ENCODE peak calls at places on chromosomes 12 and 14, in nine cellular contexts. B, P, N, H, I, O, U, C and E are unnamed samples.

GRCh38 chr14:90705052-90705392 is 111.2 kb downstream of the TTC7B start:
- DNase-seq in B (no peak), P (no peak), N (no peak), H (no peak), I (no peak), O (no peak), U (no peak), C (no peak), E (no peak)

GRCh38 chr14:28756896-28757570 is 9.6 kb upstream of the FOXG1 start:
- DNase-seq in B (no peak), P (peak), N (peak), H (no peak), I (no peak), O (peak), U (no peak), C (peak), E (peak)

GRCh38 chr12:5514545-5514944 is 82.6 kb downstream of the NTF3 start:
- DNase-seq in B (no peak), P (no peak), N (no peak), H (no peak), I (no peak), O (no peak), U (no peak), C (no peak), E (no peak)

GRCh38 chr12:41264281-41264680 is 76.2 kb downstream of the PDZRN4 start:
- DNase-seq in B (no peak), P (peak), N (peak), H (no peak), I (no peak), O (no peak), U (no peak), C (no peak), E (peak)

GRCh38 chr12:76329163-76329562 is 19.1 kb downstream of the BBS10 start:
- DNase-seq in B (no peak), P (peak), N (peak), H (no peak), I (no peak), O (peak), U (no peak), C (peak), E (no peak)

GRCh38 chr12:48615681-48616080 is 45.8 kb upstream of the LALBA start:
- DNase-seq in B (no peak), P (no peak), N (peak), H (no peak), I (no peak), O (no peak), U (no peak), C (no peak), E (no peak)

GRCh38 chr14:103546651-103547454 is 15.6 kb downstream of the BAG5 start:
- DNase-seq in B (peak), P (peak), N (peak), H (peak), I (peak), O (no peak), U (peak), C (no peak), E (peak)

GRCh38 chr12:9244894-9245293 is 36.7 kb upstream of the PZP start:
- DNase-seq in B (no peak), P (no peak), N (peak), H (no peak), I (no peak), O (no peak), U (no peak), C (no peak), E (peak)

GRCh38 chr12:118237053-118237665 is 101.2 kb downstream of the PEBP1 start:
- DNase-seq in B (no peak), P (no peak), N (no peak), H (no peak), I (peak), O (no peak), U (no peak), C (no peak), E (peak)

GRCh38 chr12:113005759-113006158 is 27.4 kb downstream of the OAS2 start:
- DNase-seq in B (no peak), P (no peak), N (no peak), H (no peak), I (no peak), O (peak), U (no peak), C (no peak), E (no peak)

GRCh38 chr14:21070610-21071224 is 613 bp downstream of the ARHGEF40 start:
- DNase-seq in B (peak), P (peak), N (no peak), H (peak), I (no peak), O (peak), U (no peak), C (peak), E (peak)

GRCh38 chr12:6612247-6612646 is 5.1 kb upstream of the CHD4 start:
- DNase-seq in B (peak), P (no peak), N (no peak), H (no peak), I (no peak), O (no peak), U (no peak), C (no peak), E (no peak)

GRCh38 chr12:6614513-6615177 is 7.5 kb upstream of the CHD4 start:
- DNase-seq in B (no peak), P (peak), N (no peak), H (no peak), I (no peak), O (no peak), U (no peak), C (no peak), E (no peak)

GRCh38 chr12:6612652-6613014 is 5.5 kb upstream of the CHD4 start:
- DNase-seq in B (no peak), P (no peak), N (no peak), H (no peak), I (no peak), O (no peak), U (no peak), C (no peak), E (no peak)

GRCh38 chr12:6613015-6613775 is 6.0 kb upstream of the CHD4 start:
- DNase-seq in B (peak), P (peak), N (peak), H (peak), I (no peak), O (peak), U (peak), C (peak), E (peak)

DNA sequence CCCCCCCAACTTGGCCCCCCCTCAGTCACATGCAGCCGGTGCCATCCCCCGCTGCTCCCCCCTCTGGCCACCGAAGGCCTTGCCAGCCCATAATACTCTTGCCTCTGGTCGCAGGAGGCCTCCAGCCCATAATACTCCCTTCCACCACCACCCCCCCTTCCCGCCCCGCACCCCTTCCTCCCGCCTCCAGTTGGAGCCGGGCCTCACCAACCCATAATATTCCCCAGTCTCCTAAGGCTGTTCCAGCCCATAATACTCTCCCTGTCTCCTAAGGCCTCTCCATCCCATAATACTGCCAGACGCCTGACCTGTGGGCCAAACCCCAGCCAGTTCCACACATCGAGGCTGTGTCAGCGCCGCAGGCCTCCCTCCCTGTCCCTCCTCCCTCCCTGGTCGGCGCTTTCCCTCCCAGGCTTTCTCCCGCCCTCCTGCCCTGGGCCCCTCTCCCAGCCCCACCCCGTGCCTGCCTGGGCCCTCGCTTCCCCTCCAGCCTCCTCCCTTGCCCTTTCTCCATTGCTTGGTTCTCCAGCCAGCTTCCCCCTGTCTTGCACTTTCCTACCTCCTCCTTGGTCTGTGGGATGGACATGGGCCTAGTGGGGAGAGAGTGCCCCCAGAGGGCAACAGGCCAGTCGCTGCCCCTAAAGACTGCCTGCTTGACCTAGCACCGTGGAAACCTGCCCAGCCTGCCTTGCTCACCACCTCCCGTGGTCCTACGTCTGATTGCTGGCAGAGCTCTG is 6.8 kb upstream of the CHD4 start:
- DNase-seq in B (peak), P (peak), N (peak), H (peak), I (peak), O (peak), U (peak), C (peak), E (peak)
- TF ChIP-seq CTCF in B (no peak), P (no peak), N (no peak), H (no peak), I (no peak), O (peak), U (no peak), C (no peak), E (peak)

DNA sequence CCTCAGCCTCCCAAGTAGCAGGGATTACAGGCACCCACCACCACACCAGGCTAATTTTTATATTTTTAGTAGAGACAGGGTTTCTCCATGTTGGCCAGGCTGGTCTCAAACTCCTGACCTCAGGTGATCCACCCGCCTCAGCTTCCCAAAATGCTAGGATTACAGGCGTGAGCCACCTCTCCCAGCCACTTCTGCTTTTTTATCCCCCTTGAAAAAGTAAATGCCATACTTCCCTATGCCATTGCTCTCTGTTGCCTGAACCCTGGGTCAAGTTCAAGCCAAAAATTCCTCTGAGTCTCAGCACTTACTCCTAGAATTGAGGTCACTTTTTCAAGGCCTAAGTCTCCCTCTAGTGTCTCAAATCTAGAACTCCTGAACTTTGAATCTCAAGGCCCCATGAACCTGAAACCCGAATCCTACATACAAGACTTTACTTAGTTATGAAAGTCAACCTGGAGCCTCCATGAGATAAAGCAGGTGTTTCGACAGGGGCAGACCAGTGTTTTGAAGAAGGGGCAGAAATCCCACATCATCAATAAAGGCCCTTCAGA is 1.4 kb upstream of the APOBEC1 start:
- DNase-seq in B (no peak), P (no peak), N (no peak), H (no peak), I (no peak), O (peak), U (no peak), C (no peak), E (no peak)
- TF ChIP-seq CTCF in B (no peak), P (peak), N (no peak), H (no peak), I (peak), O (peak), U (no peak), C (peak), E (peak)

GRCh38 chr12:93060666-93061413 is 131.7 kb upstream of the EEA1 start:
- DNase-seq in B (no peak), P (peak), N (no peak), H (no peak), I (no peak), O (peak), U (no peak), C (peak), E (peak)
- TF ChIP-seq CTCF in B (no peak), P (no peak), N (no peak), H (no peak), I (no peak), O (peak), U (no peak), C (no peak), E (no peak)

GRCh38 chr14:49888293-49888692 is 4.6 kb upstream of the ARF6 start:
- DNase-seq in B (no peak), P (no peak), N (no peak), H (no peak), I (no peak), O (no peak), U (no peak), C (no peak), E (no peak)

GRCh38 chr14:49893309-49894213 is 679 bp downstream of the ARF6 start:
- DNase-seq in B (peak), P (no peak), N (no peak), H (peak), I (peak), O (peak), U (peak), C (peak), E (peak)

GRCh38 chr14:49895480-49895879 is 2.6 kb downstream of the ARF6 start:
- DNase-seq in B (no peak), P (no peak), N (peak), H (no peak), I (no peak), O (no peak), U (no peak), C (no peak), E (no peak)

GRCh38 chr14:49892636-49893308 is at the start of gene ARF6:
- DNase-seq in B (peak), P (peak), N (peak), H (peak), I (peak), O (peak), U (peak), C (peak), E (peak)

GRCh38 chr14:49892301-49892635 is 614 bp upstream of the ARF6 start:
- DNase-seq in B (peak), P (peak), N (peak), H (no peak), I (peak), O (peak), U (no peak), C (peak), E (peak)
- TF ChIP-seq CTCF in B (no peak), P (no peak), N (no peak), H (no peak), I (no peak), O (no peak), U (no peak), C (no peak), E (no peak)

GRCh38 chr12:4086481-4086880 is 187.1 kb upstream of the CCND2 start:
- DNase-seq in B (no peak), P (no peak), N (no peak), H (no peak), I (no peak), O (no peak), U (no peak), C (no peak), E (peak)
- TF ChIP-seq CTCF in B (no peak), P (no peak), N (no peak), H (no peak), I (no peak), O (no peak), U (no peak), C (no peak), E (no peak)

GRCh38 chr12:128543493-128543892 is 276.5 kb downstream of the TMEM132C start:
- DNase-seq in B (no peak), P (no peak), N (no peak), H (no peak), I (no peak), O (no peak), U (no peak), C (no peak), E (no peak)
- TF ChIP-seq CTCF in B (no peak), P (no peak), N (no peak), H (no peak), I (no peak), O (no peak), U (no peak), C (no peak), E (no peak)

GRCh38 chr12:101746661-101747060 is 7.4 kb upstream of the SYCP3 start:
- DNase-seq in B (no peak), P (no peak), N (no peak), H (no peak), I (no peak), O (peak), U (no peak), C (no peak), E (no peak)

GRCh38 chr12:101740980-101741379 is 1.7 kb upstream of the SYCP3 start:
- DNase-seq in B (no peak), P (no peak), N (no peak), H (no peak), I (no peak), O (no peak), U (no peak), C (no peak), E (no peak)

GRCh38 chr12:101745481-101745880 is 6.2 kb upstream of the SYCP3 start:
- DNase-seq in B (no peak), P (no peak), N (peak), H (no peak), I (no peak), O (no peak), U (no peak), C (no peak), E (no peak)

GRCh38 chr12:101743242-101743641 is 4.0 kb upstream of the SYCP3 start:
- DNase-seq in B (peak), P (no peak), N (no peak), H (no peak), I (no peak), O (peak), U (no peak), C (no peak), E (no peak)

GRCh38 chr12:101743724-101744472 is 4.6 kb upstream of the SYCP3 start:
- DNase-seq in B (peak), P (no peak), N (no peak), H (peak), I (peak), O (peak), U (no peak), C (no peak), E (peak)
- TF ChIP-seq CTCF in B (no peak), P (no peak), N (no peak), H (no peak), I (peak), O (no peak), U (no peak), C (no peak), E (peak)